ENCODE peak calls at places on chromosome 1, in nine cellular contexts. O, M, N, L, A, G, J, W and Y are unnamed samples.

GRCh38 chr1:33407750-33408436 is 23.0 kb downstream of the PHC2 start:
- DNase-seq in O (no peak), M (no peak), N (no peak), L (no peak), A (no peak), G (peak), J (no peak), W (no peak), Y (no peak)

GRCh38 chr1:212152308-212152693 is 116.8 kb downstream of the DTL start:
- DNase-seq in O (no peak), M (peak), N (no peak), L (no peak), A (no peak), G (no peak), J (no peak), W (no peak), Y (no peak)

GRCh38 chr1:94864821-94865220 is 44.7 kb downstream of the SLC44A3 start:
- DNase-seq in O (no peak), M (no peak), N (no peak), L (no peak), A (no peak), G (peak), J (no peak), W (no peak), Y (no peak)

GRCh38 chr1:205961405-205961804 is 18.1 kb upstream of the SLC26A9 start:
- DNase-seq in O (peak), M (no peak), N (no peak), L (no peak), A (no peak), G (peak), J (peak), W (no peak), Y (no peak)

GRCh38 chr1:26627959-26628358 is 67.9 kb upstream of the ARID1A start:
- DNase-seq in O (no peak), M (no peak), N (no peak), L (no peak), A (no peak), G (no peak), J (no peak), W (no peak), Y (no peak)

GRCh38 chr1:55276671-55277376 is 61.7 kb upstream of the USP24 start:
- DNase-seq in O (no peak), M (no peak), N (no peak), L (no peak), A (no peak), G (no peak), J (no peak), W (no peak), Y (no peak)

GRCh38 chr1:36178479-36179219 is 22.7 kb downstream of the MAP7D1 start:
- DNase-seq in O (no peak), M (no peak), N (no peak), L (no peak), A (no peak), G (no peak), J (no peak), W (no peak), Y (no peak)

GRCh38 chr1:107919953-107920352 is 45.0 kb downstream of the VAV3 start:
- DNase-seq in O (no peak), M (peak), N (no peak), L (no peak), A (no peak), G (no peak), J (no peak), W (no peak), Y (no peak)